ENCODE peak calls at places on chromosome 18, in ten cellular contexts. Q, C, D, Y, M, L, R, S, E and H are unnamed samples.

GRCh38 chr18:44945847-44946490 is 265.3 kb downstream of the SETBP1 start:
- DNase-seq in Q (no peak), C (no peak), D (no peak), Y (no peak), M (no peak), L (no peak), R (no peak), S (no peak), E (no peak), H (no peak)

GRCh38 chr18:3016584-3017292 is 3.8 kb upstream of the LPIN2 start:
- DNase-seq in Q (no peak), C (peak), D (no peak), Y (peak), M (no peak), L (no peak), R (no peak), S (no peak), E (no peak), H (no peak)

GRCh38 chr18:3340015-3340681 is 78.2 kb downstream of the MYL12B start:
- DNase-seq in Q (no peak), C (no peak), D (peak), Y (no peak), M (no peak), L (no peak), R (no peak), S (peak), E (no peak), H (no peak)

GRCh38 chr18:13464432-13465125 is 246.0 kb downstream of the LDLRAD4 start:
- DNase-seq in Q (peak), C (peak), D (no peak), Y (peak), M (no peak), L (peak), R (peak), S (no peak), E (no peak), H (no peak)

GRCh38 chr18:47944972-47945843 is 14.7 kb upstream of the SMAD2 start:
- DNase-seq in Q (no peak), C (no peak), D (peak), Y (no peak), M (no peak), L (no peak), R (no peak), S (peak), E (no peak), H (no peak)

GRCh38 chr18:21757833-21758232 is 17.2 kb downstream of the MIB1 start:
- DNase-seq in Q (no peak), C (no peak), D (no peak), Y (no peak), M (no peak), L (no peak), R (no peak), S (no peak), E (no peak), H (no peak)

GRCh38 chr18:581106-581505 is 926 bp downstream of the CETN1 start:
- DNase-seq in Q (no peak), C (no peak), D (no peak), Y (no peak), M (no peak), L (no peak), R (no peak), S (no peak), E (no peak), H (no peak)

GRCh38 chr18:44198296-44199284 is 482.1 kb upstream of the SETBP1 start:
- DNase-seq in Q (peak), C (no peak), D (no peak), Y (no peak), M (no peak), L (no peak), R (no peak), S (no peak), E (no peak), H (no peak)

GRCh38 chr18:70386582-70386981 is 97.7 kb downstream of the SOCS6 start:
- DNase-seq in Q (no peak), C (no peak), D (no peak), Y (no peak), M (no peak), L (no peak), R (no peak), S (no peak), E (no peak), H (no peak)

GRCh38 chr18:77762632-77763031 is 513.0 kb downstream of the GALR1 start:
- DNase-seq in Q (no peak), C (no peak), D (no peak), Y (no peak), M (no peak), L (no peak), R (no peak), S (no peak), E (no peak), H (no peak)

GRCh38 chr18:52992041-52992440 is 652.0 kb downstream of the DCC start:
- DNase-seq in Q (no peak), C (no peak), D (no peak), Y (no peak), M (no peak), L (no peak), R (no peak), S (peak), E (no peak), H (no peak)

GRCh38 chr18:76765649-76766048 is 56.7 kb upstream of the ZNF236 start:
- DNase-seq in Q (no peak), C (no peak), D (no peak), Y (no peak), M (no peak), L (no peak), R (no peak), S (no peak), E (no peak), H (no peak)

GRCh38 chr18:65968605-65969004 is 217.8 kb downstream of the CDH7 start:
- DNase-seq in Q (no peak), C (no peak), D (no peak), Y (no peak), M (no peak), L (no peak), R (no peak), S (no peak), E (no peak), H (no peak)

GRCh38 chr18:5463390-5463789 is 80.4 kb downstream of the EPB41L3 start:
- DNase-seq in Q (peak), C (no peak), D (peak), Y (no peak), M (no peak), L (no peak), R (peak), S (peak), E (no peak), H (no peak)

GRCh38 chr18:60024345-60024744 is 124.5 kb downstream of the PMAIP1 start:
- DNase-seq in Q (no peak), C (no peak), D (no peak), Y (no peak), M (no peak), L (no peak), R (no peak), S (no peak), E (no peak), H (no peak)

GRCh38 chr18:74368901-74369705 is 53.5 kb downstream of the C18orf63 start:
- DNase-seq in Q (no peak), C (no peak), D (no peak), Y (no peak), M (no peak), L (peak), R (no peak), S (peak), E (no peak), H (no peak)

GRCh38 chr18:2878656-2879330 is 32.0 kb downstream of the EMILIN2 start:
- DNase-seq in Q (no peak), C (no peak), D (no peak), Y (no peak), M (no peak), L (no peak), R (no peak), S (no peak), E (no peak), H (no peak)

GRCh38 chr18:811192-812122 is 585 bp downstream of the YES1 start:
- DNase-seq in Q (peak), C (no peak), D (peak), Y (peak), M (peak), L (peak), R (peak), S (peak), E (peak), H (no peak)

GRCh38 chr18:37889963-37890362 is 324.4 kb upstream of the CELF4 start:
- DNase-seq in Q (no peak), C (no peak), D (no peak), Y (no peak), M (no peak), L (no peak), R (no peak), S (peak), E (no peak), H (no peak)

DNA sequence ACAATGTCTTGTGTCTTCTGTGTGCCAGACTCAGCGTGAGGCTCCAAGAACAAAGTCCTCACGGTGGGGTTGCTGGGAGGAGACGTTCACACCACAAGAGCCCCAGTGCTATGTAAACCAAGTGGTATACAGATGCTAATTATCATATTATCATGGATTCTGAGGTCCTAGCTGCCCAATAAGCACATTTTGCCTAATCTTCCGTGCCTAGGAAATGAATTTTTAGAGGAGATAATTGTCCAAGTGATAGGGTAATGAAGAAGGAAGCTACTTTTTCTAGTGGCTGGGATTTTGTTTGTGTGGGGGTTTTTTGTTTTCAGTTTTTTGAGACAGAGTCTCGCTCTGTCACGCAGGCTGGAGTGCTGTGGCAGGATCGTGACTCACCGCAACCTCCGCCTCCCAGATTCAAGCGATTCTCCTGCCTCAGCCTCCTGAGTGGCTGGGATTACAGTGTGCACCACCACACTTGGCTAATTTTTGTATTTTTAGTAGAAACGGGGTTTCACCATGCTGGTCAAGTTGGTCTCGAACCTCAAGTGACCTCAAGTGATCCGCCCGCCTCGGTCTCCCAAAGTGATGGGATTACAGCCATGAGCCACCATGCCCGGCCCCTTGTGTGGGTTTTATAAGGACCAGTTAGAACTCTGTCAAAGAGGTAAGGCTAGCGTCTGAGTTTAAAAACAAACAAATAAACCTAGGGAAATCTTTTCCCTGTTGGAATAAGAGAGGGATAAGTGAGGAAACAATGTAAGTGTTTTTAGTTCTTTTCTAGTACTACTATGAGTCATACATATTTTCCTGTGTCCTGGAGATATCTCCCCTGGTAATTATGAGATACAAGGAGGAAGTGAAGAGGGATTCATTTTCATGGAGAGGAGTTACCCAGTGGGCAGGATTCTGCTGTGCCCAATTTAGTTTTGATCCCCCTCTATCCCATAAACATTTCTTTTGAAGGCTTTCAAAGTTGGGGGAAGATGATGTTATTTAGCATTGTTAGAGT is 9.5 kb upstream of the SMAD7 start:
- DNase-seq in Q (no peak), C (no peak), D (peak), Y (peak), M (no peak), L (no peak), R (no peak), S (peak), E (no peak), H (no peak)
- H3K4me3 ChIP-seq in Q (no peak), C (no peak), D (no peak), Y (no peak), M (no peak), L (no peak), R (no peak), S (no peak), E (no peak), H (no peak)

DNA sequence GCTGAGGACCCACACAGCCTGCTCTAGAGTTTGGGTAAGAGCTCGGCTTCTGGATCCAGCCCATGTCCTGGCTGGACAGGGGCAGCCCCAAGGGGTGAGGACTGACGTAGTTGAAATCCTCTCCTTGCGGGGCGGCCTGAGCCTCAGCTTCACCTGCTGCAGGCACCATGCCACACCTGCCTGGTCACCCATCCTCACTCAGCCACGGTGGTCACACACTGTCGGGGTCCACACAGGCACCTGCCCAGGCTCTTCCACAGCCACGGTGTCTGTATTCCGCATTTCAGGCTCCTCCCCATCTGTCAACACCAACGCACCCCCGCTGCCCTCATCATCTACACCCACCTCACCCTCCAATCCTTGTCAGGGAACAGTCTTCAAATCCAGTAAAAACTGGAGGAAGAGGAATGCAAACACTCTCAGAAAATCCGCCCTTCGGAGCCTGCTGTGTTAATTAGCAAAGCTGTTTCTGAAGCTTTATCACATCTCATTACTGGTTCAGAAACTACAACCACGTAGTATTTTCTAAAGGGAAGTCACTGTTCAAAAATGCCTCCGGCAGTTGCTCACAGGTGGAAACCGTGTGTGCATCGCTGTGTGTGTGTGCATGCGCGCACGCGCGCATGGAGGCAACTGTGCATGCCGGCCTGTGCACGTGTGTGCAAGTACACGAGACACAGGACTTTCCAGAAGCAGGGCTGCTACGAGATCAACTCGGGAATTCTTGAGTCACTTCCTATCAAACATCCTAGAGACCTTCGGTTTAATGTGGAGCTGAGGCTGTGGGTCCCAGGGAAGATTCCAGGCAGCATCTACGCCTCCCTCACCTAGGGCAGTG is 38.2 kb downstream of the SLC66A2 start:
- DNase-seq in Q (peak), C (no peak), D (no peak), Y (no peak), M (no peak), L (no peak), R (no peak), S (no peak), E (no peak), H (no peak)
- H3K27ac ChIP-seq in Q (no peak), C (peak), D (no peak), Y (no peak), M (no peak), L (no peak), R (no peak), S (no peak), E (no peak), H (no peak)

GRCh38 chr18:61334491-61334850 is 1.2 kb downstream of the CDH20 start:
- DNase-seq in Q (no peak), C (no peak), D (no peak), Y (no peak), M (no peak), L (no peak), R (no peak), S (no peak), E (no peak), H (peak)
- H3K4me3 ChIP-seq in Q (peak), C (no peak), D (no peak), Y (peak), M (no peak), L (no peak), R (no peak), S (peak), E (no peak), H (peak)

GRCh38 chr18:63438181-63438580 is 15.9 kb upstream of the VPS4B start:
- DNase-seq in Q (no peak), C (no peak), D (no peak), Y (no peak), M (no peak), L (no peak), R (peak), S (no peak), E (no peak), H (no peak)
- H3K27ac ChIP-seq in Q (no peak), C (no peak), D (no peak), Y (no peak), M (peak), L (no peak), R (peak), S (no peak), E (no peak), H (no peak)